ENCODE peak calls at places on chromosomes 2 and 18, in ten cellular contexts. Y is NCI-H1417; A is C1 segment of cervical spinal cord; F is osteoblast; S is iPS DF 19.7; T is CD8-positive, alpha-beta memory T cell; D is A549; V is activated gamma-delta T cell treated with Interleukin-2 at 50 U/mL for 16 hours; N is T-helper 9 cell; U is T-cell. B is an unnamed sample.

GRCh38 chr2:202049840-202050239 is 16.2 kb downstream of the FZD7 start:
- DNase-seq in D (no peak), F (no peak), Y (no peak), T (no peak), S (no peak), N (no peak), V (no peak), A (no peak), U (no peak), B (no peak)

GRCh38 chr2:31317387-31317786 is 83.4 kb downstream of the EHD3 start:
- DNase-seq in Y (no peak), N (no peak), T (no peak), V (no peak), S (no peak), D (no peak), F (no peak), A (no peak), U (no peak), B (no peak)

GRCh38 chr2:96907405-96908041 is 37.6 kb upstream of the SEMA4C start:
- DNase-seq in T (no peak), F (peak), Y (no peak), N (no peak), V (no peak), S (no peak), D (no peak), A (peak), U (no peak), B (peak)

GRCh38 chr2:10830641-10831386 is 18.2 kb upstream of the PDIA6 start:
- DNase-seq in S (no peak), Y (no peak), T (no peak), N (no peak), U (no peak), F (no peak), V (no peak), A (no peak), D (no peak), B (peak)

GRCh38 chr18:35042389-35043066 is 1.3 kb downstream of the MAPRE2 start:
- DNase-seq in Y (no peak), U (no peak), S (no peak), V (no peak), N (no peak), D (no peak), T (peak), A (peak), F (no peak), B (no peak)

GRCh38 chr2:85523062-85523905 is 15.7 kb upstream of the MAT2A start:
- DNase-seq in D (peak), A (no peak), F (peak), Y (no peak), S (no peak), T (no peak), N (no peak), V (no peak), U (no peak), B (no peak)

GRCh38 chr2:90069290-90069894 is 1377.9 kb downstream of the RPIA start:
- DNase-seq in N (no peak), T (no peak), U (no peak), V (no peak), A (no peak), S (no peak), F (peak), D (peak), Y (peak), B (peak)

GRCh38 chr2:133862400-133862977 is 294.2 kb upstream of the NCKAP5 start:
- DNase-seq in S (no peak), A (no peak), Y (no peak), T (no peak), U (no peak), D (no peak), N (no peak), F (no peak), V (no peak), B (no peak)

GRCh38 chr2:194116861-194117260 is 1540.2 kb upstream of the SLC39A10 start:
- DNase-seq in T (no peak), A (no peak), D (no peak), V (no peak), U (no peak), N (no peak), S (no peak), F (no peak), Y (no peak), B (no peak)

GRCh38 chr2:164967781-164968228 is 12.5 kb upstream of the SLC38A11 start:
- DNase-seq in N (no peak), Y (no peak), A (no peak), V (no peak), T (no peak), U (no peak), D (peak), S (peak), F (peak), B (no peak)

GRCh38 chr18:1177232-1177631 is 272.6 kb downstream of the ADCYAP1 start:
- DNase-seq in S (no peak), F (no peak), U (no peak), Y (no peak), D (no peak), V (no peak), T (no peak), N (no peak), A (no peak), B (no peak)

GRCh38 chr18:12515550-12515949 is 107.8 kb downstream of the PRELID3A start:
- DNase-seq in U (no peak), Y (no peak), F (no peak), N (no peak), V (no peak), T (no peak), D (no peak), A (no peak), S (no peak), B (no peak)

GRCh38 chr2:133821107-133821760 is 253.0 kb upstream of the NCKAP5 start:
- DNase-seq in D (no peak), T (no peak), Y (no peak), V (no peak), U (no peak), S (no peak), N (no peak), A (no peak), F (no peak), B (no peak)

GRCh38 chr2:196719565-196719872 is 80.0 kb downstream of the GTF3C3 start:
- DNase-seq in A (no peak), Y (no peak), N (no peak), V (no peak), F (no peak), S (no peak), D (peak), U (no peak), T (no peak), B (no peak)

GRCh38 chr2:126270587-126270986 is 385.4 kb upstream of the GYPC start:
- DNase-seq in D (no peak), F (no peak), S (no peak), U (no peak), A (no peak), Y (no peak), T (no peak), V (no peak), N (no peak), B (no peak)

GRCh38 chr18:12287684-12288405 is 20.2 kb upstream of the TUBB6 start:
- DNase-seq in V (no peak), N (no peak), D (peak), S (no peak), A (no peak), Y (peak), F (peak), T (no peak), U (no peak), B (peak)

GRCh38 chr18:46071894-46072867 is at the start of gene PSTPIP2:
- DNase-seq in F (peak), U (peak), N (peak), V (peak), Y (peak), A (no peak), T (peak), D (no peak), S (no peak), B (peak)

GRCh38 chr2:187566266-187566665 is 12.0 kb upstream of the TFPI start:
- DNase-seq in V (no peak), A (no peak), Y (no peak), T (no peak), S (no peak), N (no peak), U (no peak), F (no peak), D (no peak), B (no peak)

GRCh38 chr2:23550553-23550952 is 165.6 kb downstream of the KLHL29 start:
- DNase-seq in D (no peak), N (no peak), Y (no peak), V (no peak), S (no peak), F (peak), T (no peak), U (no peak), A (peak), B (no peak)

GRCh38 chr2:148814143-148814852 is 60.7 kb upstream of the KIF5C start:
- DNase-seq in Y (no peak), S (no peak), U (no peak), D (no peak), V (no peak), T (no peak), N (no peak), F (no peak), A (no peak), B (no peak)

B was measured in kidney.